ENCODE peak calls at places on chromosomes 2 and 18, in four cellular contexts. O, Q, G and V are unnamed samples.

GRCh38 chr2:241636182-241636982 is 576 bp downstream of the THAP4 start:
- DNase-seq in O (peak), Q (no peak), G (peak), V (peak)

GRCh38 chr2:149686677-149687427 is 99.3 kb upstream of the MMADHC start:
- DNase-seq in O (no peak), Q (no peak), G (no peak), V (no peak)

GRCh38 chr2:221553333-221553732 is 18.8 kb downstream of the EPHA4 start:
- DNase-seq in O (no peak), Q (no peak), G (no peak), V (no peak)

GRCh38 chr2:221422516-221423211 is 149.4 kb downstream of the EPHA4 start:
- DNase-seq in O (peak), Q (no peak), G (no peak), V (no peak)

GRCh38 chr2:234374671-234375245 is 122.1 kb downstream of the ARL4C start:
- DNase-seq in O (no peak), Q (no peak), G (no peak), V (no peak)

GRCh38 chr2:44943693-44944101 is 2.2 kb downstream of the SIX3 start:
- DNase-seq in O (no peak), Q (no peak), G (no peak), V (no peak)

GRCh38 chr2:165251361-165251760 is 12.1 kb downstream of the SCN2A start:
- DNase-seq in O (no peak), Q (no peak), G (no peak), V (no peak)

GRCh38 chr2:102753563-102754159 is 8.2 kb upstream of the TMEM182 start:
- DNase-seq in O (peak), Q (peak), G (peak), V (peak)

GRCh38 chr2:118841828-118842461 is 5.5 kb downstream of the EN1 start:
- DNase-seq in O (no peak), Q (no peak), G (peak), V (no peak)

GRCh38 chr18:47986724-47987455 is 56.4 kb upstream of the SMAD2 start:
- DNase-seq in O (peak), Q (no peak), G (no peak), V (no peak)

GRCh38 chr2:162065767-162066166 is 8.2 kb downstream of the DPP4 start:
- DNase-seq in O (no peak), Q (no peak), G (no peak), V (no peak)

GRCh38 chr18:35828591-35828990 is 143.9 kb upstream of the RMP24 start:
- DNase-seq in O (no peak), Q (no peak), G (no peak), V (no peak)

GRCh38 chr2:68937346-68938055 is 15.2 kb downstream of the GKN2 start:
- DNase-seq in O (no peak), Q (no peak), G (no peak), V (no peak)

GRCh38 chr18:2529154-2529553 is 42.2 kb downstream of the METTL4 start:
- DNase-seq in O (peak), Q (no peak), G (no peak), V (no peak)

GRCh38 chr18:9765505-9765904 is 57.4 kb downstream of the RAB31 start:
- DNase-seq in O (no peak), Q (no peak), G (no peak), V (no peak)

GRCh38 chr2:88230912-88231311 is 60.8 kb downstream of the THNSL2 start:
- DNase-seq in O (no peak), Q (no peak), G (no peak), V (no peak)

GRCh38 chr2:220946552-220946951 is 625.6 kb downstream of the EPHA4 start:
- DNase-seq in O (peak), Q (no peak), G (no peak), V (no peak)

GRCh38 chr2:119249311-119249710 is 25.7 kb downstream of the STEAP3 start:
- DNase-seq in O (no peak), Q (no peak), G (no peak), V (no peak)

GRCh38 chr18:11689972-11690570 is 1.0 kb downstream of the GNAL start:
- DNase-seq in O (peak), Q (no peak), G (peak), V (no peak)

GRCh38 chr2:16121986-16122390 is 181.6 kb downstream of the MYCN start:
- DNase-seq in O (no peak), Q (no peak), G (no peak), V (no peak)

GRCh38 chr18:58276640-58277456 is 232.8 kb downstream of the NEDD4L start:
- DNase-seq in O (no peak), Q (no peak), G (no peak), V (no peak)

GRCh38 chr2:27322301-27322765 is 564 bp downstream of the MPV17 start:
- DNase-seq in O (peak), Q (peak), G (peak), V (peak)

GRCh38 chr2:182763311-182763912 is 47.4 kb downstream of the DNAJC10 start:
- DNase-seq in O (peak), Q (no peak), G (no peak), V (no peak)

GRCh38 chr2:218865999-218866398 is 6.4 kb downstream of the WNT6 start:
- DNase-seq in O (no peak), Q (no peak), G (no peak), V (no peak)

GRCh38 chr2:101823347-101823791 is 125.9 kb downstream of the MAP4K4 start:
- DNase-seq in O (peak), Q (no peak), G (peak), V (peak)

GRCh38 chr2:214577769-214578168 is 166.9 kb downstream of the VWC2L start:
- DNase-seq in O (peak), Q (no peak), G (no peak), V (no peak)

GRCh38 chr18:48139427-48140347 is 209.2 kb upstream of the SMAD2 start:
- DNase-seq in O (no peak), Q (no peak), G (no peak), V (no peak)